ENCODE peak calls at places on chromosomes 3 and 15, in eight cellular contexts. One of them, this sample, is unnamed.

GRCh38 chr3:188179006-188179966 is 25.3 kb downstream of the LPP start:
- DNase-seq in AG04450: peak; percentile 76
- DNase-seq in 8988T: no peak
- DNase-seq in mesenchymal stem cell: peak; percentile 56
- DNase-seq in NCI-H1436: no peak
- DNase-seq in stimulated activated CD4-positive, alpha-beta T cell treated with anti-CD3 and anti-CD28 coated beads, Interleukin-12 subunit alpha, Interleukin-12 subunit beta, amount 100 ng/mL, for 48 hours: no peak
- DNase-seq in stromal cell of bone marrow: peak; percentile 92
- DNase-seq in central memory CD4-positive, alpha-beta T cell: no peak
- DNase-seq in this sample: no peak

GRCh38 chr3:132405609-132406299 is 11.5 kb upstream of the DNAJC13 start:
- DNase-seq in AG04450: no peak
- DNase-seq in 8988T: no peak
- DNase-seq in mesenchymal stem cell: no peak
- DNase-seq in NCI-H1436: no peak
- DNase-seq in stimulated activated CD4-positive, alpha-beta T cell treated with anti-CD3 and anti-CD28 coated beads, Interleukin-12 subunit alpha, Interleukin-12 subunit beta, amount 100 ng/mL, for 48 hours: no peak
- DNase-seq in stromal cell of bone marrow: no peak
- DNase-seq in central memory CD4-positive, alpha-beta T cell: no peak
- DNase-seq in this sample: no peak

GRCh38 chr3:190086191-190086590 is 34.5 kb downstream of the P3H2 start:
- DNase-seq in AG04450: no peak
- DNase-seq in 8988T: no peak
- DNase-seq in mesenchymal stem cell: no peak
- DNase-seq in NCI-H1436: no peak
- DNase-seq in stimulated activated CD4-positive, alpha-beta T cell treated with anti-CD3 and anti-CD28 coated beads, Interleukin-12 subunit alpha, Interleukin-12 subunit beta, amount 100 ng/mL, for 48 hours: no peak
- DNase-seq in stromal cell of bone marrow: no peak
- DNase-seq in central memory CD4-positive, alpha-beta T cell: no peak
- DNase-seq in this sample: no peak

GRCh38 chr3:195896361-195897080 is 11.8 kb downstream of the TNK2 start:
- DNase-seq in AG04450: no peak
- DNase-seq in 8988T: no peak
- DNase-seq in mesenchymal stem cell: peak; percentile 92
- DNase-seq in NCI-H1436: no peak
- DNase-seq in stimulated activated CD4-positive, alpha-beta T cell treated with anti-CD3 and anti-CD28 coated beads, Interleukin-12 subunit alpha, Interleukin-12 subunit beta, amount 100 ng/mL, for 48 hours: no peak
- DNase-seq in stromal cell of bone marrow: peak; percentile 68
- DNase-seq in central memory CD4-positive, alpha-beta T cell: no peak
- DNase-seq in this sample: no peak

GRCh38 chr3:55468251-55468650 is 18.9 kb downstream of the WNT5A start:
- DNase-seq in AG04450: no peak
- DNase-seq in 8988T: no peak
- DNase-seq in mesenchymal stem cell: peak; percentile 45
- DNase-seq in NCI-H1436: no peak
- DNase-seq in stimulated activated CD4-positive, alpha-beta T cell treated with anti-CD3 and anti-CD28 coated beads, Interleukin-12 subunit alpha, Interleukin-12 subunit beta, amount 100 ng/mL, for 48 hours: no peak
- DNase-seq in stromal cell of bone marrow: no peak
- DNase-seq in central memory CD4-positive, alpha-beta T cell: no peak
- DNase-seq in this sample: no peak

GRCh38 chr15:80599359-80599758 is 95.8 kb upstream of the ABHD17C start:
- DNase-seq in AG04450: peak; percentile 53
- DNase-seq in 8988T: no peak
- DNase-seq in mesenchymal stem cell: peak; percentile 79
- DNase-seq in NCI-H1436: no peak
- DNase-seq in stimulated activated CD4-positive, alpha-beta T cell treated with anti-CD3 and anti-CD28 coated beads, Interleukin-12 subunit alpha, Interleukin-12 subunit beta, amount 100 ng/mL, for 48 hours: no peak
- DNase-seq in stromal cell of bone marrow: no peak
- DNase-seq in central memory CD4-positive, alpha-beta T cell: no peak
- DNase-seq in this sample: no peak

GRCh38 chr3:134677196-134677986 is 26.6 kb upstream of the KY start:
- DNase-seq in AG04450: no peak
- DNase-seq in 8988T: peak; percentile 52
- DNase-seq in mesenchymal stem cell: no peak
- DNase-seq in NCI-H1436: no peak
- DNase-seq in stimulated activated CD4-positive, alpha-beta T cell treated with anti-CD3 and anti-CD28 coated beads, Interleukin-12 subunit alpha, Interleukin-12 subunit beta, amount 100 ng/mL, for 48 hours: no peak
- DNase-seq in stromal cell of bone marrow: no peak
- DNase-seq in central memory CD4-positive, alpha-beta T cell: no peak
- DNase-seq in this sample: peak; percentile 27

GRCh38 chr3:194339356-194339755 is 11.8 kb downstream of the CPN2 start:
- DNase-seq in AG04450: no peak
- DNase-seq in 8988T: no peak
- DNase-seq in mesenchymal stem cell: no peak
- DNase-seq in NCI-H1436: no peak
- DNase-seq in stimulated activated CD4-positive, alpha-beta T cell treated with anti-CD3 and anti-CD28 coated beads, Interleukin-12 subunit alpha, Interleukin-12 subunit beta, amount 100 ng/mL, for 48 hours: no peak
- DNase-seq in stromal cell of bone marrow: no peak
- DNase-seq in central memory CD4-positive, alpha-beta T cell: no peak
- DNase-seq in this sample: no peak

GRCh38 chr15:56871180-56871579 is 47.3 kb upstream of the TCF12 start:
- DNase-seq in AG04450: peak; percentile 67
- DNase-seq in 8988T: no peak
- DNase-seq in mesenchymal stem cell: peak; percentile 78
- DNase-seq in NCI-H1436: no peak
- DNase-seq in stimulated activated CD4-positive, alpha-beta T cell treated with anti-CD3 and anti-CD28 coated beads, Interleukin-12 subunit alpha, Interleukin-12 subunit beta, amount 100 ng/mL, for 48 hours: no peak
- DNase-seq in stromal cell of bone marrow: peak; percentile 43
- DNase-seq in central memory CD4-positive, alpha-beta T cell: no peak
- DNase-seq in this sample: no peak

GRCh38 chr15:87573534-87573933 is 683.0 kb downstream of the NTRK3 start:
- DNase-seq in AG04450: no peak
- DNase-seq in 8988T: no peak
- DNase-seq in mesenchymal stem cell: no peak
- DNase-seq in NCI-H1436: no peak
- DNase-seq in stimulated activated CD4-positive, alpha-beta T cell treated with anti-CD3 and anti-CD28 coated beads, Interleukin-12 subunit alpha, Interleukin-12 subunit beta, amount 100 ng/mL, for 48 hours: no peak
- DNase-seq in stromal cell of bone marrow: no peak
- DNase-seq in central memory CD4-positive, alpha-beta T cell: no peak
- DNase-seq in this sample: no peak

GRCh38 chr3:117756580-117756979 is 1047.0 kb downstream of the TUSC7 start:
- DNase-seq in AG04450: no peak
- DNase-seq in 8988T: no peak
- DNase-seq in mesenchymal stem cell: peak; percentile 9
- DNase-seq in NCI-H1436: no peak
- DNase-seq in stimulated activated CD4-positive, alpha-beta T cell treated with anti-CD3 and anti-CD28 coated beads, Interleukin-12 subunit alpha, Interleukin-12 subunit beta, amount 100 ng/mL, for 48 hours: no peak
- DNase-seq in stromal cell of bone marrow: no peak
- DNase-seq in central memory CD4-positive, alpha-beta T cell: no peak
- DNase-seq in this sample: no peak

GRCh38 chr15:90099868-90100854 is 2.1 kb downstream of the IDH2 start:
- DNase-seq in AG04450: no peak
- DNase-seq in 8988T: no peak
- DNase-seq in mesenchymal stem cell: peak; percentile 19
- DNase-seq in NCI-H1436: no peak
- DNase-seq in stimulated activated CD4-positive, alpha-beta T cell treated with anti-CD3 and anti-CD28 coated beads, Interleukin-12 subunit alpha, Interleukin-12 subunit beta, amount 100 ng/mL, for 48 hours: no peak
- DNase-seq in stromal cell of bone marrow: peak; percentile 55
- DNase-seq in central memory CD4-positive, alpha-beta T cell: no peak
- DNase-seq in this sample: peak; percentile 83

GRCh38 chr3:143201066-143201465 is 81.5 kb downstream of the CHST2 start:
- DNase-seq in AG04450: no peak
- DNase-seq in 8988T: no peak
- DNase-seq in mesenchymal stem cell: no peak
- DNase-seq in NCI-H1436: no peak
- DNase-seq in stimulated activated CD4-positive, alpha-beta T cell treated with anti-CD3 and anti-CD28 coated beads, Interleukin-12 subunit alpha, Interleukin-12 subunit beta, amount 100 ng/mL, for 48 hours: no peak
- DNase-seq in stromal cell of bone marrow: no peak
- DNase-seq in central memory CD4-positive, alpha-beta T cell: no peak
- DNase-seq in this sample: no peak

GRCh38 chr15:76340802-76341365 is 4.3 kb downstream of the ISL2 start:
- DNase-seq in AG04450: no peak
- DNase-seq in 8988T: peak; percentile 90
- DNase-seq in mesenchymal stem cell: no peak
- DNase-seq in NCI-H1436: peak; percentile 56
- DNase-seq in stimulated activated CD4-positive, alpha-beta T cell treated with anti-CD3 and anti-CD28 coated beads, Interleukin-12 subunit alpha, Interleukin-12 subunit beta, amount 100 ng/mL, for 48 hours: no peak
- DNase-seq in stromal cell of bone marrow: no peak
- DNase-seq in central memory CD4-positive, alpha-beta T cell: no peak
- DNase-seq in this sample: no peak

GRCh38 chr15:90674476-90674875 is 42.7 kb upstream of the BLM start:
- DNase-seq in AG04450: no peak
- DNase-seq in 8988T: no peak
- DNase-seq in mesenchymal stem cell: no peak
- DNase-seq in NCI-H1436: no peak
- DNase-seq in stimulated activated CD4-positive, alpha-beta T cell treated with anti-CD3 and anti-CD28 coated beads, Interleukin-12 subunit alpha, Interleukin-12 subunit beta, amount 100 ng/mL, for 48 hours: no peak
- DNase-seq in stromal cell of bone marrow: no peak
- DNase-seq in central memory CD4-positive, alpha-beta T cell: no peak
- DNase-seq in this sample: no peak

GRCh38 chr15:45747426-45747825 is 112.6 kb downstream of the SQOR start:
- DNase-seq in AG04450: no peak
- DNase-seq in 8988T: no peak
- DNase-seq in mesenchymal stem cell: no peak
- DNase-seq in NCI-H1436: no peak
- DNase-seq in stimulated activated CD4-positive, alpha-beta T cell treated with anti-CD3 and anti-CD28 coated beads, Interleukin-12 subunit alpha, Interleukin-12 subunit beta, amount 100 ng/mL, for 48 hours: no peak
- DNase-seq in stromal cell of bone marrow: no peak
- DNase-seq in central memory CD4-positive, alpha-beta T cell: no peak
- DNase-seq in this sample: no peak

GRCh38 chr3:31250116-31250813 is 282.5 kb upstream of the STT3B start:
- DNase-seq in AG04450: no peak
- DNase-seq in 8988T: no peak
- DNase-seq in mesenchymal stem cell: no peak
- DNase-seq in NCI-H1436: no peak
- DNase-seq in stimulated activated CD4-positive, alpha-beta T cell treated with anti-CD3 and anti-CD28 coated beads, Interleukin-12 subunit alpha, Interleukin-12 subunit beta, amount 100 ng/mL, for 48 hours: no peak
- DNase-seq in stromal cell of bone marrow: no peak
- DNase-seq in central memory CD4-positive, alpha-beta T cell: no peak
- DNase-seq in this sample: no peak

GRCh38 chr15:39890640-39891039 is 29.4 kb downstream of the GPR176 start:
- DNase-seq in AG04450: no peak
- DNase-seq in 8988T: no peak
- DNase-seq in mesenchymal stem cell: no peak
- DNase-seq in NCI-H1436: no peak
- DNase-seq in stimulated activated CD4-positive, alpha-beta T cell treated with anti-CD3 and anti-CD28 coated beads, Interleukin-12 subunit alpha, Interleukin-12 subunit beta, amount 100 ng/mL, for 48 hours: no peak
- DNase-seq in stromal cell of bone marrow: no peak
- DNase-seq in central memory CD4-positive, alpha-beta T cell: no peak
- DNase-seq in this sample: no peak

GRCh38 chr3:43707998-43708397 is 17.3 kb downstream of the ABHD5 start:
- DNase-seq in AG04450: peak; percentile 78
- DNase-seq in 8988T: no peak
- DNase-seq in mesenchymal stem cell: peak; percentile 91
- DNase-seq in NCI-H1436: no peak
- DNase-seq in stimulated activated CD4-positive, alpha-beta T cell treated with anti-CD3 and anti-CD28 coated beads, Interleukin-12 subunit alpha, Interleukin-12 subunit beta, amount 100 ng/mL, for 48 hours: no peak
- DNase-seq in stromal cell of bone marrow: peak; percentile 79
- DNase-seq in central memory CD4-positive, alpha-beta T cell: no peak
- DNase-seq in this sample: no peak

GRCh38 chr3:38811822-38812221 is 4.2 kb downstream of the SCN10A start:
- DNase-seq in AG04450: no peak
- DNase-seq in 8988T: no peak
- DNase-seq in mesenchymal stem cell: no peak
- DNase-seq in NCI-H1436: no peak
- DNase-seq in stimulated activated CD4-positive, alpha-beta T cell treated with anti-CD3 and anti-CD28 coated beads, Interleukin-12 subunit alpha, Interleukin-12 subunit beta, amount 100 ng/mL, for 48 hours: no peak
- DNase-seq in stromal cell of bone marrow: no peak
- DNase-seq in central memory CD4-positive, alpha-beta T cell: no peak
- DNase-seq in this sample: no peak

GRCh38 chr3:65550137-65550536 is 488.6 kb downstream of the MAGI1 start:
- DNase-seq in AG04450: no peak
- DNase-seq in 8988T: no peak
- DNase-seq in mesenchymal stem cell: no peak
- DNase-seq in NCI-H1436: no peak
- DNase-seq in stimulated activated CD4-positive, alpha-beta T cell treated with anti-CD3 and anti-CD28 coated beads, Interleukin-12 subunit alpha, Interleukin-12 subunit beta, amount 100 ng/mL, for 48 hours: no peak
- DNase-seq in stromal cell of bone marrow: no peak
- DNase-seq in central memory CD4-positive, alpha-beta T cell: no peak
- DNase-seq in this sample: no peak

GRCh38 chr3:21185816-21186314 is 565.1 kb downstream of the ZNF385D start:
- DNase-seq in AG04450: no peak
- DNase-seq in 8988T: no peak
- DNase-seq in mesenchymal stem cell: no peak
- DNase-seq in NCI-H1436: no peak
- DNase-seq in stimulated activated CD4-positive, alpha-beta T cell treated with anti-CD3 and anti-CD28 coated beads, Interleukin-12 subunit alpha, Interleukin-12 subunit beta, amount 100 ng/mL, for 48 hours: no peak
- DNase-seq in stromal cell of bone marrow: no peak
- DNase-seq in central memory CD4-positive, alpha-beta T cell: no peak
- DNase-seq in this sample: no peak

GRCh38 chr3:99690761-99691369 is 52.5 kb downstream of the COL8A1 start:
- DNase-seq in AG04450: no peak
- DNase-seq in 8988T: no peak
- DNase-seq in mesenchymal stem cell: no peak
- DNase-seq in NCI-H1436: no peak
- DNase-seq in stimulated activated CD4-positive, alpha-beta T cell treated with anti-CD3 and anti-CD28 coated beads, Interleukin-12 subunit alpha, Interleukin-12 subunit beta, amount 100 ng/mL, for 48 hours: no peak
- DNase-seq in stromal cell of bone marrow: no peak
- DNase-seq in central memory CD4-positive, alpha-beta T cell: no peak
- DNase-seq in this sample: no peak

GRCh38 chr15:83784975-83785374 is 131.1 kb downstream of the ADAMTSL3 start:
- DNase-seq in AG04450: no peak
- DNase-seq in 8988T: no peak
- DNase-seq in mesenchymal stem cell: no peak
- DNase-seq in NCI-H1436: no peak
- DNase-seq in stimulated activated CD4-positive, alpha-beta T cell treated with anti-CD3 and anti-CD28 coated beads, Interleukin-12 subunit alpha, Interleukin-12 subunit beta, amount 100 ng/mL, for 48 hours: no peak
- DNase-seq in stromal cell of bone marrow: no peak
- DNase-seq in central memory CD4-positive, alpha-beta T cell: no peak
- DNase-seq in this sample: no peak

GRCh38 chr3:47347217-47347801 is 33.5 kb upstream of the PTPN23 start:
- DNase-seq in AG04450: peak; percentile 55
- DNase-seq in 8988T: no peak
- DNase-seq in mesenchymal stem cell: peak; percentile 87
- DNase-seq in NCI-H1436: no peak
- DNase-seq in stimulated activated CD4-positive, alpha-beta T cell treated with anti-CD3 and anti-CD28 coated beads, Interleukin-12 subunit alpha, Interleukin-12 subunit beta, amount 100 ng/mL, for 48 hours: no peak
- DNase-seq in stromal cell of bone marrow: peak; percentile 74
- DNase-seq in central memory CD4-positive, alpha-beta T cell: no peak
- DNase-seq in this sample: peak; percentile 43

GRCh38 chr3:49930922-49931321 is 1.3 kb upstream of the MON1A start:
- DNase-seq in AG04450: no peak
- DNase-seq in 8988T: no peak
- DNase-seq in mesenchymal stem cell: no peak
- DNase-seq in NCI-H1436: peak; percentile 5
- DNase-seq in stimulated activated CD4-positive, alpha-beta T cell treated with anti-CD3 and anti-CD28 coated beads, Interleukin-12 subunit alpha, Interleukin-12 subunit beta, amount 100 ng/mL, for 48 hours: no peak
- DNase-seq in stromal cell of bone marrow: no peak
- DNase-seq in central memory CD4-positive, alpha-beta T cell: no peak
- DNase-seq in this sample: no peak

GRCh38 chr15:28984421-28985375 is 98.9 kb downstream of the APBA2 start:
- DNase-seq in AG04450: peak; percentile 32
- DNase-seq in 8988T: no peak
- DNase-seq in mesenchymal stem cell: peak; percentile 89
- DNase-seq in NCI-H1436: no peak
- DNase-seq in stimulated activated CD4-positive, alpha-beta T cell treated with anti-CD3 and anti-CD28 coated beads, Interleukin-12 subunit alpha, Interleukin-12 subunit beta, amount 100 ng/mL, for 48 hours: no peak
- DNase-seq in stromal cell of bone marrow: peak; percentile 11
- DNase-seq in central memory CD4-positive, alpha-beta T cell: no peak
- DNase-seq in this sample: no peak

This sample was measured in HL-60.